ENCODE peak calls at places on chromosome 12, in seven cellular contexts. P, W, D, I, X, Z and L are unnamed samples.

GRCh38 chr12:107374136-107374535 is 280.8 kb upstream of the CRY1 start:
- DNase-seq in I (no peak), X (no peak), Z (no peak), D (no peak), W (no peak), P (peak; percentile 21), L (no peak)

GRCh38 chr12:32298917-32299316 is 100.4 kb upstream of the FGD4 start:
- DNase-seq in I (no peak), P (no peak), D (no peak), Z (no peak), W (no peak), X (peak; percentile 26), L (no peak)

GRCh38 chr12:57738142-57738474 is 434 bp downstream of the AGAP2 start:
- DNase-seq in X (no peak), D (no peak), W (no peak), P (no peak), Z (no peak), I (no peak), L (no peak)

GRCh38 chr12:116087399-116087798 is 190.1 kb downstream of the MED13L start:
- DNase-seq in I (no peak), W (no peak), Z (no peak), X (no peak), P (no peak), D (no peak), L (no peak)

GRCh38 chr12:26614217-26614616 is 218.8 kb downstream of the ITPR2 start:
- DNase-seq in X (peak; percentile 45), P (no peak), D (peak; percentile 44), Z (no peak), W (no peak), I (peak; percentile 58), L (no peak)

GRCh38 chr12:128551266-128552025 is 272.3 kb downstream of the SLC15A4 start:
- DNase-seq in Z (no peak), I (no peak), D (no peak), W (no peak), P (no peak), X (no peak), L (no peak)

GRCh38 chr12:10448236-10448635 is 4.9 kb downstream of the KLRC1 start:
- DNase-seq in W (no peak), X (no peak), D (no peak), P (no peak), I (no peak), Z (no peak), L (no peak)

GRCh38 chr12:89245090-89245489 is 107.2 kb downstream of the DUSP6 start:
- DNase-seq in D (no peak), X (no peak), I (no peak), P (no peak), Z (no peak), W (no peak), L (no peak)

GRCh38 chr12:52222692-52223091 is 10.4 kb upstream of the KRT7 start:
- DNase-seq in X (no peak), W (no peak), Z (no peak), D (no peak), P (no peak), I (no peak), L (no peak)

GRCh38 chr12:119274636-119275065 is 59.9 kb upstream of the CCDC60 start:
- DNase-seq in X (no peak), I (peak; percentile 52), D (no peak), W (no peak), Z (no peak), P (no peak), L (no peak)

GRCh38 chr12:72346331-72346944 is 74.3 kb downstream of the TRHDE start:
- DNase-seq in Z (peak; percentile 13), X (peak; percentile 29), P (peak; percentile 62), I (peak; percentile 83), W (no peak), D (peak; percentile 60), L (no peak)

DNA sequence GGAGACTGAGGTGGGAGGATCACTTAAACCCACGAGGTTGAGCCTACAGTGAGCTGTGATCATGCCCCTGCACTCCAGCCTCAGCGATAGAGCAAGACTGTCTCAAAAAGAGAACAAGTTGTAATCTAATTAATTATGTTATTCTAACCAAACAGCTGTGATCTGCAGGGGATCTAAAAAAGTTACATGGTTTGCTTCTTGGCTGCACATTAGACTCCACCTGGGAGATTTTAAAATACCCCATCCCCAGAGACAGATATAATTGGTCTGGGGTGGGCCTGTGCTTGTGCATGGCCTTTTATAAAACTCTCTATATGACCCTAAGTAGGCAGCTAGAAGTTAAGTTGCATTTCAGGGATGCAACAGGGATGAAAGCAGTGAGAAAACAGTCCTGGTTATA is 76.7 kb downstream of the SCAF11 start:
- DNase-seq in X (no peak), W (no peak), P (no peak), D (no peak), I (no peak), Z (no peak), L (no peak)
- TF ChIP-seq POLR2AphosphoS5 in X (no peak), W (no peak), P (no peak), D (no peak), I (no peak), Z (no peak), L (no peak)

GRCh38 chr12:94141892-94142291 is 6.5 kb upstream of the PLXNC1 start:
- DNase-seq in I (no peak), W (no peak), D (no peak), P (no peak), Z (no peak), X (no peak), L (no peak)

GRCh38 chr12:94139816-94140215 is 8.6 kb upstream of the PLXNC1 start:
- DNase-seq in Z (no peak), W (no peak), D (no peak), I (no peak), X (no peak), P (no peak), L (no peak)

GRCh38 chr12:94141004-94141764 is 7.2 kb upstream of the PLXNC1 start:
- DNase-seq in W (no peak), X (no peak), D (no peak), Z (no peak), I (peak; percentile 39), P (no peak), L (no peak)

GRCh38 chr12:94143444-94143843 is 4.9 kb upstream of the PLXNC1 start:
- DNase-seq in Z (no peak), P (no peak), I (peak; percentile 27), X (no peak), D (peak; percentile 23), W (no peak), L (no peak)

GRCh38 chr12:94140556-94140955 is 7.8 kb upstream of the PLXNC1 start:
- DNase-seq in W (peak; percentile 52), X (peak; percentile 58), P (peak; percentile 32), Z (no peak), D (peak; percentile 71), I (peak; percentile 71), L (peak; percentile 52)
- TF ChIP-seq TAF1 in W (no peak), X (no peak), P (no peak), Z (no peak), D (no peak), I (no peak), L (no peak)

GRCh38 chr12:124921200-124922008 is 7.0 kb upstream of the UBC start:
- DNase-seq in P (peak; percentile 65), X (peak; percentile 41), I (peak; percentile 81), W (peak; percentile 46), D (peak; percentile 82), Z (peak; percentile 97), L (no peak)
- TF ChIP-seq POLR2AphosphoS5 in P (peak; percentile 45), X (no peak), I (no peak), W (peak; percentile 85), D (no peak), Z (peak; percentile 95), L (peak; percentile 80)

DNA sequence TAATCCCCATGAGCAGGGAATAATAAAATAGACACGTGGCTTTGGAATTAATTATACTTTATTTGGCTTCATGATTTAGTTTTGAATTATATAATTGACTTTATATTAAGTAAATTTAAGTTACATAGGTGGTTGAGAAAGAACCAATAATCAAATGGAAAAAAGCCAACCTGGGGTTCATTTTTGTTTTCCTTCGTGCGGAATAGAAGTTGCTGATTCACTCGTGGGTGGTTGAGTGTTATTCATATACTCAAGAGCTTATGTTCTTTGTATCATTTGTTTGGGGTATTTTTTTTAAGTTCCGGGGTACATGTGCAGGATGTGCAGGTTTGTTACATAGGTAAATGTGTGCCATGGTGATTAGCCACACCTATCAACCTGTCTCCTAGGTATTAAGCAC is 58.0 kb downstream of the ZNF664 start:
- DNase-seq in Z (no peak), I (no peak), W (no peak), X (no peak), D (no peak), P (no peak), L (no peak)
- TF ChIP-seq TAF1 in Z (no peak), I (no peak), W (no peak), X (no peak), D (no peak), P (no peak), L (no peak)

DNA sequence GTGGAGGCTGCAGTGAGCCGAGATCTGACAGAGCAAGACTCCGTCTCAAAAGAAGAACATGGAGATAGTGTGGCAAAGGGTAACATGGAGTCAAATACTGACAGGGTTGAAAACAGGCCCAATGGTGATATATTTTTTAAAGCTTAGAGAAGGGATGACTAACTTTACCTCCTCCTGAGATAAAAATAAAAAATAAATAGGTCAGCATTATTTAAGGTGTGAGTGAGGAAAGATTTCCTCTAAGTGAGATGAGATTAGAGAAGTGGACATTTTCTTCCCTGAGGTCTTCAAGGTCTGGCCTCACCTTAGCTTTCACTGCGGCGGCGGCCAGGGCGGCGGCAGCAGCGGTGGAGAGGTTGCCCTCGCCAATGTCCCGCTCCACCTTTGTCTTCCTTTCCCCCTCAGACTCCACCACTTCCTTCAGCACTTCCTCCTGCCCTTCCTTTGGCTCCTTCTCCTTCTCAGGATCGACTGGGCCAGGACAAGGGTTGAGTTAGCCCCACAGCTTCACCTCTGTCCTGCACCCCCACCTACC is 11.1 kb downstream of the MYL6 start:
- DNase-seq in Z (no peak), P (no peak), D (no peak), X (no peak), I (no peak), W (no peak), L (no peak)
- TF ChIP-seq POLR2AphosphoS5 in Z (no peak), P (no peak), D (no peak), X (no peak), I (no peak), W (peak; percentile 4), L (no peak)

GRCh38 chr12:95630496-95630895 is 79.2 kb upstream of the USP44 start:
- DNase-seq in I (no peak), Z (no peak), W (no peak), X (no peak), P (no peak), D (no peak), L (no peak)
- TF ChIP-seq TAF1 in I (no peak), Z (no peak), W (no peak), X (no peak), P (no peak), D (no peak), L (no peak)